ENCODE peak calls at places on chromosomes 16 and 17, in seven cellular contexts. C is PC-9, Z is fibroblast of lung, Y is neural progenitor cell, F is upper lobe of right lung, Q is cardiac muscle cell, L is mammary epithelial cell. V is an unnamed sample.

GRCh38 chr16:70349783-70350182 is 3.1 kb downstream of the DDX19A start:
- DNase-seq in C (no peak), Z (no peak), Y (no peak), F (no peak), Q (no peak), L (no peak), V (no peak)

GRCh38 chr16:60945225-60945624 is 1091.0 kb downstream of the CDH8 start:
- DNase-seq in C (no peak), Z (no peak), Y (peak; percentile 79), F (no peak), Q (no peak), L (no peak), V (no peak)

GRCh38 chr17:75830168-75831031 is 13.8 kb downstream of the UNC13D start:
- DNase-seq in C (no peak), Z (no peak), Y (peak; percentile 71), F (no peak), Q (no peak), L (no peak), V (no peak)

GRCh38 chr17:55852734-55853133 is 101.9 kb downstream of the PCTP start:
- DNase-seq in C (no peak), Z (no peak), Y (peak; percentile 16), F (no peak), Q (no peak), L (no peak), V (no peak)

GRCh38 chr17:2081564-2081963 is 26.7 kb downstream of the HIC1 start:
- DNase-seq in C (peak; percentile 21), Z (no peak), Y (no peak), F (no peak), Q (no peak), L (no peak), V (peak; percentile 71)

GRCh38 chr17:64732336-64733006 is 70.4 kb upstream of the SMURF2 start:
- DNase-seq in C (no peak), Z (peak; percentile 86), Y (no peak), F (no peak), Q (peak; percentile 78), L (no peak), V (no peak)

GRCh38 chr16:25143898-25144297 is 32.4 kb downstream of the LCMT1 start:
- DNase-seq in C (no peak), Z (no peak), Y (peak; percentile 26), F (no peak), Q (no peak), L (no peak), V (no peak)

GRCh38 chr16:71929048-71929447 is 33.7 kb downstream of the IST1 start:
- DNase-seq in C (no peak), Z (peak; percentile 76), Y (no peak), F (no peak), Q (peak; percentile 69), L (no peak), V (no peak)

GRCh38 chr17:78362232-78362631 is 2.4 kb upstream of the SOCS3 start:
- DNase-seq in C (no peak), Z (no peak), Y (no peak), F (no peak), Q (no peak), L (no peak), V (no peak)

GRCh38 chr17:50668838-50669581 is 34.3 kb downstream of the ABCC3 start:
- DNase-seq in C (no peak), Z (no peak), Y (no peak), F (no peak), Q (no peak), L (no peak), V (no peak)

GRCh38 chr17:42548993-42549755 is 3.5 kb upstream of the HSD17B1 start:
- DNase-seq in C (no peak), Z (no peak), Y (no peak), F (no peak), Q (no peak), L (no peak), V (no peak)

GRCh38 chr16:50335198-50335958 is 33.4 kb downstream of the BRD7 start:
- DNase-seq in C (no peak), Z (peak; percentile 5), Y (no peak), F (no peak), Q (no peak), L (no peak), V (no peak)

GRCh38 chr16:50329446-50330189 is 39.2 kb downstream of the BRD7 start:
- DNase-seq in C (no peak), Z (peak; percentile 15), Y (no peak), F (no peak), Q (peak; percentile 46), L (no peak), V (no peak)

GRCh38 chr16:50332599-50332998 is 36.2 kb downstream of the BRD7 start:
- DNase-seq in C (no peak), Z (no peak), Y (no peak), F (no peak), Q (no peak), L (no peak), V (no peak)

GRCh38 chr16:50334106-50334975 is 34.4 kb downstream of the BRD7 start:
- DNase-seq in C (no peak), Z (peak; percentile 17), Y (no peak), F (no peak), Q (no peak), L (no peak), V (no peak)

DNA sequence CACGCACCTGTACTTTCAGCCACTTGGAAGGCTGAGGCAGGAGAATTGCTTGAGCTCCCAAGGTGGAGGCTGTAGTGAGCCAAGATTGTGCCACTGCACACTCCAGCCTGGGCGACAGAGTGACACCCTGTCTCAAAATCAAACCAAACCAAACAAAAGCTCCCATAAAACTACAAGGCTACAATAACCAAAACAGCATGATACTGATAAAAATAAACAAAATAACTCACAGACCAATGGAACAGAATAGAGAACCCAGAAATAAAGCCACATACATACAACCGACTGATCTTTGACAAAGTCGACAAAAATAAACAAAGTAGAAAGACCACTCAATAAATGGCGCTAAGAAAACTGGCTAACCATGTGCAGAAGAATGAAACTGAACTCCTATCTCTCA is 37.2 kb downstream of the BRD7 start:
- DNase-seq in C (no peak), Z (no peak), Y (no peak), F (no peak), Q (no peak), L (no peak), V (no peak)
- H3K4me1 ChIP-seq in C (no peaks in the 10 kb centered on the region), Z (peaks cover 2% of the 10 kb centered on the region), Y (no peaks in the 10 kb centered on the region), F (peaks cover 15% of the 10 kb centered on the region), Q (no peaks in the 10 kb centered on the region), L (no peaks in the 10 kb centered on the region), V (no peaks in the 10 kb centered on the region)

GRCh38 chr16:35188288-35189155 is 1729.1 kb downstream of the TP53TG3F start:
- DNase-seq in C (no peak), Z (no peak), Y (no peak), F (peak; percentile 60), Q (no peak), L (no peak), V (no peak)
- TF ChIP-seq CTCF in C (peak; percentile 72), Z (no peak), Y (no peak), F (no peak), Q (no peak), L (peak; percentile 67), V (no peak)

GRCh38 chr17:47852113-47852949 is 1.4 kb upstream of the SP6 start:
- DNase-seq in C (no peak), Z (no peak), Y (no peak), F (no peak), Q (no peak), L (no peak), V (no peak)

GRCh38 chr17:47851764-47852112 is 775 bp upstream of the SP6 start:
- DNase-seq in C (no peak), Z (no peak), Y (peak; percentile 54), F (no peak), Q (no peak), L (no peak), V (no peak)

GRCh38 chr17:47850373-47850691 is 631 bp downstream of the SP6 start:
- DNase-seq in C (no peak), Z (no peak), Y (no peak), F (no peak), Q (no peak), L (no peak), V (no peak)

GRCh38 chr17:47853616-47854015 is 2.7 kb upstream of the SP6 start:
- DNase-seq in C (no peak), Z (no peak), Y (no peak), F (no peak), Q (no peak), L (no peak), V (no peak)

DNA sequence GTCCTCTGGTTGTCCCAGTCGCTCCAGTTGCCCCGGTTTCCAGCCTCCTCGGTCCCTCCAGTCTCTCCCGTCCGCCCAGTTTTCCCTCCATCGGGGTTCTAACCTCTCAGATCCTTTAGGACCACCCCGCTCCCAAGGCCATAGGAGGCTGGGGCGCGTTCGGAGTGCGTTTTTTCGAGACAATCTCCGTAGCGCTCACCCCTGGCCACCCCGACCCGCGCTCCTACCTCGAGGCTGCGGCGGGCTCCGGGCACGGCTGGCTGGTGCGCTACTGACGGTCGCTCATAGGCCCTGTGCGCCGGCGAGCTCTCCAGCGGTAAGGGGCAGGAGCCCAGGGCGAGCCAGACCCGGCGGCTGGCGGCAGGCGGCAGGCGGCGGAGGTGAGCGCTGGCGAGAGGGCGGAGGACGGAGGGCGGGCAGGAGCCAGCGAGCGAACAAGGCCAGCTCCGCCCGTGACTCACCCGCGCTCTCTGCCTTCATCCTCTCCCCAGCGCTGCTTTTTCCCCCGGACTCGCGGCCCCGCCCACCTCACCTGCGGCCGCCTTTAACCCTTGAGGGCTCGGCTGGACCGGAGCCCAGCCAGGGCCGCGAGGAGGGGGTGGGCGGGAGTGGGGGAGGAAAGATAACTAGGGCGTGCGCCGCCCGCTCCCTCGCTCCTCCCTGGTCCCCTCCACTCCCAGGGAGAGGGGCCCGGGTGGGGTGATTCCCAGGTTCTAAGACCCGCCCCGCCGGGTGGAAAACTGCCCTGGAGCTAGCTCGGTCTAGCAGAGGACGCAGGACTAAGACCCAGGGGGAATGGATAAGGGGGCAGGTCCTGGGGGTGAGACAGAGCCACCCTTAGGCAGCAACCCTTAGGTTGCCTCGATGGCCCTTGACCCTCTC is at the start of gene SP6:
- DNase-seq in C (peak; percentile 86), Z (peak; percentile 14), Y (peak; percentile 91), F (peak; percentile 92), Q (peak; percentile 62), L (peak; percentile 92), V (peak; percentile 79)
- H3K27me3 ChIP-seq in C (no peaks in the 10 kb centered on the region), Z (peaks cover 62% of the 10 kb centered on the region), Y (peaks cover 100% of the 10 kb centered on the region), F (peaks cover 93% of the 10 kb centered on the region), Q (peaks cover 53% of the 10 kb centered on the region), L (peaks cover 3% of the 10 kb centered on the region), V (peaks cover 41% of the 10 kb centered on the region)

GRCh38 chr17:67638871-67639270 is 78.9 kb upstream of the NOL11 start:
- DNase-seq in C (no peak), Z (no peak), Y (no peak), F (peak; percentile 6), Q (no peak), L (no peak), V (no peak)

GRCh38 chr17:67636312-67636711 is 81.4 kb upstream of the NOL11 start:
- DNase-seq in C (no peak), Z (no peak), Y (no peak), F (peak; percentile 30), Q (no peak), L (no peak), V (no peak)

GRCh38 chr17:67635688-67636087 is 82.0 kb upstream of the NOL11 start:
- DNase-seq in C (no peak), Z (peak; percentile 21), Y (no peak), F (no peak), Q (peak; percentile 7), L (no peak), V (no peak)

GRCh38 chr17:67637901-67638641 is 79.7 kb upstream of the NOL11 start:
- DNase-seq in C (peak; percentile 98), Z (no peak), Y (no peak), F (peak; percentile 62), Q (no peak), L (peak; percentile 99), V (peak; percentile 99)

GRCh38 chr17:67636841-67637240 is 80.9 kb upstream of the NOL11 start:
- DNase-seq in C (no peak), Z (peak; percentile 32), Y (no peak), F (peak; percentile 10), Q (no peak), L (no peak), V (peak; percentile 56)
- H3K4me1 ChIP-seq in C (peaks cover 37% of the 10 kb centered on the region), Z (no peaks in the 10 kb centered on the region), Y (no peaks in the 10 kb centered on the region), F (peaks cover 6% of the 10 kb centered on the region), Q (no peaks in the 10 kb centered on the region), L (peaks cover 26% of the 10 kb centered on the region), V (peaks cover 23% of the 10 kb centered on the region)

V was measured in foreskin keratinocyte.